ENCODE peak calls at places on chromosomes 7 and 10, in seven cellular contexts. H is cardiac fibroblast, F is cardiac muscle cell, N is fibroblast of the aortic adventitia, R is astrocyte of the spinal cord, M is transverse colon, K is HFF-Myc. J is an unnamed sample.
A peak's percentile ranks its signal among the peaks of the same experiment; 100 is the strongest.

GRCh38 chr10:88157981-88158465 is 294.6 kb downstream of the PTEN start:
- DNase-seq in F (peak; percentile 81), H (peak; percentile 89), R (peak; percentile 88), N (peak; percentile 93), K (peak; percentile 81), M (no peak), J (peak; percentile 90)

GRCh38 chr10:54266395-54266794 is 534.6 kb downstream of the PCDH15 start:
- DNase-seq in H (no peak), F (no peak), M (no peak), N (no peak), R (no peak), K (no peak), J (no peak)

GRCh38 chr10:12638103-12638502 is 288.8 kb downstream of the CAMK1D start:
- DNase-seq in R (peak; percentile 47), F (peak; percentile 6), H (no peak), K (peak; percentile 63), M (peak; percentile 85), N (peak; percentile 37), J (peak; percentile 15)

GRCh38 chr10:3036155-3036554 is 31.2 kb upstream of the PFKP start:
- DNase-seq in H (no peak), K (no peak), R (no peak), F (no peak), M (no peak), N (no peak), J (no peak)

GRCh38 chr10:63700209-63700934 is 179.2 kb downstream of the REEP3 start:
- DNase-seq in N (peak; percentile 95), M (no peak), R (peak; percentile 98), F (peak; percentile 93), K (peak; percentile 59), H (peak; percentile 99), J (peak; percentile 98)

GRCh38 chr7:127885843-127886242 is 145.4 kb downstream of the LRRC4 start:
- DNase-seq in M (no peak), F (peak; percentile 71), R (peak; percentile 66), N (peak; percentile 83), K (peak; percentile 12), H (peak; percentile 74), J (peak; percentile 93)

GRCh38 chr10:119306514-119306951 is 99.2 kb downstream of the GRK5 start:
- DNase-seq in N (no peak), H (peak; percentile 48), R (no peak), K (no peak), M (peak; percentile 76), F (no peak), J (peak; percentile 19)

GRCh38 chr7:44107116-44107960 is 3.2 kb downstream of the AEBP1 start:
- DNase-seq in K (no peak), H (no peak), F (no peak), M (no peak), N (no peak), R (no peak), J (no peak)

GRCh38 chr10:127059314-127059713 is 137.1 kb downstream of the INSYN2A start:
- DNase-seq in F (no peak), K (no peak), R (no peak), N (no peak), H (no peak), M (no peak), J (no peak)

GRCh38 chr7:14682910-14683465 is 219.6 kb downstream of the DGKB start:
- DNase-seq in R (no peak), K (no peak), F (no peak), M (no peak), N (no peak), H (no peak), J (no peak)

GRCh38 chr7:152910545-152911013 is 151.0 kb downstream of the ACTR3B start:
- DNase-seq in N (no peak), F (no peak), H (no peak), M (no peak), R (no peak), K (no peak), J (no peak)

GRCh38 chr10:122290334-122290733 is 19.2 kb downstream of the BTBD16 start:
- DNase-seq in F (no peak), M (no peak), H (peak; percentile 18), N (no peak), K (no peak), R (no peak), J (peak; percentile 10)

GRCh38 chr7:158422551-158423189 is 165.0 kb downstream of the PTPRN2 start:
- DNase-seq in K (no peak), F (no peak), H (no peak), R (no peak), M (no peak), N (no peak), J (no peak)

GRCh38 chr7:27901028-27901760 is 161.2 kb downstream of the TAX1BP1 start:
- DNase-seq in R (peak; percentile 74), M (no peak), F (peak; percentile 54), H (peak; percentile 76), K (no peak), N (peak; percentile 67), J (peak; percentile 84)

GRCh38 chr10:113021268-113022028 is 71.4 kb downstream of the TCF7L2 start:
- DNase-seq in H (no peak), N (peak; percentile 45), K (no peak), R (no peak), F (no peak), M (no peak), J (no peak)

DNA sequence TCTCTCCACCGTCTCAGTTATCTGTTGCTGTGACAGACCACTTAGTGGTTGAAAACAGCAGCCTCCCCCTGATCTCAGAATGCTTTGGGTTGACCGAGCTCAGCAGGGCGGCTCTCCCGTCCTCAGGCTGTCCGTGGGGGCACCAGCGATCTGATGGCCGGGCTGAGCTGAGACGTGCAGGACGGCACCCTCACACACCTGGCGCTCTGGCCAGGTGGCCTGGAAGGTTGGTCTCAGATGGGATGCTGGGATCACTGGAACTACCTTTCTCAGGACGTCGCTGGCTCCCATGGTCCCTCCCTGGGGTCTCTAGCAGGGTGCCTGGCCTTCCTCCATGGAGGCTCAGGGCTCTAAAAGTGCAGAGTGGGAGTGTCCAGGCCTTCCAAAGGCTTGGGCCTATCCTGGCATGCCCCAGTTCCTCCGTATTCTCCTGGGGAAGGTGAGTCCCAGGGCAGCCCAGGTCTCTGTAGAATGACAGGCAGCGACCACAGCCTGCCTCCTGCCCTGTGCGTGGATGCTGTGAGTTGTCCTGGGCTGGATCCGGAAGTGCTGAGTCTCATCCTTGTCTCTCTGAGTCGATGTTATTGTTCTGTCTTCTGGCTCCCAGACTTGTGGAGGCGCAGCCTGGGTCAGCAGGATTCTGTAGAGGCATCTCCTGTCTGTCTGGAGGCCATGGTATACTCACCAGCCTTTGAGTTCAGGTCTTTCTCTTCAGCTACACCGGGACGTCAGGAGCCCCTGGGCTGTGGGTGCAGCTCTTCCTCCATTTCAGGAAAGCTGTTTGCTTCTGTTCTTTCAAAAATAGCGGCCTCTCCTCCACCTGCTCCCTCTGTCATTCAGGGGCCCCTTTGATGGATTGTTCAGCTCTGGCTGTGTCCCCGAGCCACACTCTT is 12.1 kb upstream of the PWWP2B start:
- DNase-seq in M (peak; percentile 5), F (no peak), N (no peak), K (no peak), R (no peak), H (no peak), J (peak; percentile 27)
- H3K4me3 ChIP-seq in M (no peak overlapping the region), F (no peak overlapping the region), N (no peak overlapping the region), K (no peak overlapping the region), R (no peak overlapping the region), H (no peak overlapping the region), J (no peak overlapping the region)

GRCh38 chr10:50510517-50511473 is 113.0 kb downstream of the SGMS1 start:
- DNase-seq in R (peak; percentile 18), F (no peak), M (no peak), N (no peak), K (no peak), H (no peak), J (no peak)

GRCh38 chr10:50512214-50512595 is 111.6 kb downstream of the SGMS1 start:
- DNase-seq in N (peak; percentile 22), F (peak; percentile 28), H (no peak), K (no peak), R (peak; percentile 18), M (no peak), J (no peak)

GRCh38 chr10:50506861-50507573 is 116.7 kb downstream of the SGMS1 start:
- DNase-seq in N (no peak), K (no peak), R (no peak), M (no peak), F (peak; percentile 64), H (no peak), J (no peak)

GRCh38 chr10:50511512-50512213 is 112.1 kb downstream of the SGMS1 start:
- DNase-seq in N (peak; percentile 52), K (no peak), R (peak; percentile 10), H (no peak), F (peak; percentile 14), M (no peak), J (no peak)

DNA sequence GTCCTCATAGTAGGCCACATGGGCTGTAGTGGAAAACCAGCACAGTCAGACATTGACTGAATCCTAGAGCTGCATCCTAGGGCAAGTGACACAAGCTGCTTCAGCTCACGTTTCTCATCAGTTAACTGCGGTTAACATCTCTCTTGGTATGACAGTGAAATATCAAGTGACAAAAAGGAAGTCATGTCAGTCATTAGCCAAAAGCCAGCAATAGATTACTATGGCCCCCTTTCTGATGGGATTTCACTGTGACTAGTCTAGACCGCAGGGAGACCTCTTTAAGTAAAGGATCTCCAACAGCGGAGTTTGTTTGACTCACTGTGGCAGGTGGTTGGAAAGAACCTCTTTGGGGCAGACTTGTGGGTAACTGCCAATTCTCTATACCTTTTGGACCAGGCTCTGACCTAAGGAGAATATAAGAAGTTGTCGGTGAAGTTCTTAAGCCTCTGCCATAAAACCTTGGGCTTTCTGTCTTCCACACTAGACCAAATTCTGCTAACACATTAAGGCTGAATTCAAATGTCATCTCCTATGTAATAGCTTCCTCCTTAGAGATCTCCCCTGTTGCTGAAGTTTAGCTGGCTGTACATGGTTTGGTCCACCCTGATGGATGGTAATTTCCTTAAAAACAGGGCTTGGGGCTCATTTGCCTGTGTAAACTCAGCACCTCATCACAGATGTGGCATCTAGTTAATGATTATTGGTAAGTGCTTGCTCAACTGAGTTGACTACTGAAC is 115.3 kb downstream of the SGMS1 start:
- DNase-seq in N (no peak), K (no peak), M (no peak), R (no peak), H (no peak), F (no peak), J (no peak)
- H3K4me3 ChIP-seq in N (no peak overlapping the region), K (no peak overlapping the region), M (no peak overlapping the region), R (no peak overlapping the region), H (no peak overlapping the region), F (no peak overlapping the region), J (no peak overlapping the region)

GRCh38 chr10:71648595-71649320 is 70.8 kb downstream of the C10orf105 start:
- DNase-seq in M (peak; percentile 56), F (no peak), K (no peak), R (no peak), H (no peak), N (no peak), J (no peak)

GRCh38 chr10:71647526-71648354 is 71.8 kb downstream of the C10orf105 start:
- DNase-seq in F (no peak), M (no peak), K (no peak), R (no peak), N (peak; percentile 7), H (no peak), J (peak; percentile 43)

GRCh38 chr10:71651428-71651827 is 68.2 kb downstream of the C10orf105 start:
- DNase-seq in N (no peak), K (no peak), H (no peak), M (no peak), F (no peak), R (no peak), J (no peak)

GRCh38 chr10:71650397-71650796 is 69.2 kb downstream of the C10orf105 start:
- DNase-seq in H (no peak), M (no peak), K (no peak), R (no peak), N (no peak), F (no peak), J (no peak)

GRCh38 chr10:71649631-71650030 is 69.9 kb downstream of the C10orf105 start:
- DNase-seq in R (no peak), K (no peak), N (no peak), H (no peak), F (no peak), M (no peak), J (no peak)
- H3K4me3 ChIP-seq in R (no peak overlapping the region), K (no peak overlapping the region), N (no peak overlapping the region), H (no peak overlapping the region), F (no peak overlapping the region), M (no peak overlapping the region), J (no peak overlapping the region)

GRCh38 chr7:36591643-36592042 is 132.7 kb downstream of the AOAH start:
- DNase-seq in F (no peak), K (no peak), M (no peak), H (no peak), N (no peak), R (no peak), J (no peak)
- H3K4me3 ChIP-seq in F (no peak overlapping the region), K (no peak overlapping the region), M (no peak overlapping the region), H (no peak overlapping the region), N (no peak overlapping the region), R (no peak overlapping the region), J (no peak overlapping the region)